ENCODE peak calls at places on chromosomes 3 and 15, in nine cellular contexts. One of them, this sample, is unnamed.

GRCh38 chr15:31327674-31328424 is 1.2 kb downstream of the KLF13 start:
- DNase-seq in Kasumi-1: peak
- DNase-seq in germinal center: peak
- DNase-seq in OCI-LY7: peak
- DNase-seq in astrocyte of the spinal cord: peak
- DNase-seq in fibroblast of lung: peak
- DNase-seq in GM03348: peak
- DNase-seq in fibroblast of gingiva: peak
- DNase-seq in GM04504: no peak
- DNase-seq in this sample: peak

GRCh38 chr3:55069950-55070349 is 142.1 kb upstream of the LRTM1 start:
- DNase-seq in Kasumi-1: no peak
- DNase-seq in germinal center: no peak
- DNase-seq in OCI-LY7: no peak
- DNase-seq in astrocyte of the spinal cord: no peak
- DNase-seq in fibroblast of lung: no peak
- DNase-seq in GM03348: no peak
- DNase-seq in fibroblast of gingiva: no peak
- DNase-seq in GM04504: no peak
- DNase-seq in this sample: no peak

GRCh38 chr3:30600572-30600971 is 5.8 kb upstream of the TGFBR2 start:
- DNase-seq in Kasumi-1: no peak
- DNase-seq in germinal center: no peak
- DNase-seq in OCI-LY7: no peak
- DNase-seq in astrocyte of the spinal cord: no peak
- DNase-seq in fibroblast of lung: no peak
- DNase-seq in GM03348: no peak
- DNase-seq in fibroblast of gingiva: no peak
- DNase-seq in GM04504: no peak
- DNase-seq in this sample: no peak

GRCh38 chr15:77577350-77577749 is 55.4 kb downstream of the LINGO1 start:
- DNase-seq in Kasumi-1: no peak
- DNase-seq in germinal center: no peak
- DNase-seq in OCI-LY7: no peak
- DNase-seq in astrocyte of the spinal cord: no peak
- DNase-seq in fibroblast of lung: no peak
- DNase-seq in GM03348: no peak
- DNase-seq in fibroblast of gingiva: no peak
- DNase-seq in GM04504: no peak
- DNase-seq in this sample: no peak

GRCh38 chr3:29186131-29186599 is 94.7 kb upstream of the RBMS3 start:
- DNase-seq in Kasumi-1: peak
- DNase-seq in germinal center: no peak
- DNase-seq in OCI-LY7: no peak
- DNase-seq in astrocyte of the spinal cord: peak
- DNase-seq in fibroblast of lung: peak
- DNase-seq in GM03348: peak
- DNase-seq in fibroblast of gingiva: peak
- DNase-seq in GM04504: peak
- DNase-seq in this sample: no peak

GRCh38 chr3:171255236-171255806 is 204.9 kb downstream of the TNIK start:
- DNase-seq in Kasumi-1: no peak
- DNase-seq in germinal center: no peak
- DNase-seq in OCI-LY7: peak
- DNase-seq in astrocyte of the spinal cord: no peak
- DNase-seq in fibroblast of lung: no peak
- DNase-seq in GM03348: no peak
- DNase-seq in fibroblast of gingiva: no peak
- DNase-seq in GM04504: no peak
- DNase-seq in this sample: no peak

GRCh38 chr15:40369971-40370370 is 12.0 kb downstream of the DISP2 start:
- DNase-seq in Kasumi-1: no peak
- DNase-seq in germinal center: no peak
- DNase-seq in OCI-LY7: no peak
- DNase-seq in astrocyte of the spinal cord: no peak
- DNase-seq in fibroblast of lung: no peak
- DNase-seq in GM03348: no peak
- DNase-seq in fibroblast of gingiva: no peak
- DNase-seq in GM04504: no peak
- DNase-seq in this sample: no peak

GRCh38 chr3:150610785-150611184 is 7.7 kb downstream of the SELENOT start:
- DNase-seq in Kasumi-1: no peak
- DNase-seq in germinal center: no peak
- DNase-seq in OCI-LY7: no peak
- DNase-seq in astrocyte of the spinal cord: no peak
- DNase-seq in fibroblast of lung: peak
- DNase-seq in GM03348: no peak
- DNase-seq in fibroblast of gingiva: peak
- DNase-seq in GM04504: no peak
- DNase-seq in this sample: no peak

GRCh38 chr15:101675015-101675414 is 22.8 kb upstream of the TM2D3 start:
- DNase-seq in Kasumi-1: no peak
- DNase-seq in germinal center: no peak
- DNase-seq in OCI-LY7: no peak
- DNase-seq in astrocyte of the spinal cord: peak
- DNase-seq in fibroblast of lung: peak
- DNase-seq in GM03348: peak
- DNase-seq in fibroblast of gingiva: peak
- DNase-seq in GM04504: peak
- DNase-seq in this sample: no peak

GRCh38 chr3:124261301-124261700 is 269.4 kb upstream of the ROPN1 start:
- DNase-seq in Kasumi-1: no peak
- DNase-seq in germinal center: no peak
- DNase-seq in OCI-LY7: no peak
- DNase-seq in astrocyte of the spinal cord: peak
- DNase-seq in fibroblast of lung: peak
- DNase-seq in GM03348: no peak
- DNase-seq in fibroblast of gingiva: no peak
- DNase-seq in GM04504: no peak
- DNase-seq in this sample: no peak

GRCh38 chr3:127107491-127108375 is 85.2 kb upstream of the PRR23E start:
- DNase-seq in Kasumi-1: no peak
- DNase-seq in germinal center: no peak
- DNase-seq in OCI-LY7: no peak
- DNase-seq in astrocyte of the spinal cord: no peak
- DNase-seq in fibroblast of lung: no peak
- DNase-seq in GM03348: no peak
- DNase-seq in fibroblast of gingiva: no peak
- DNase-seq in GM04504: no peak
- DNase-seq in this sample: no peak

GRCh38 chr3:129485681-129486056 is 42.8 kb upstream of the RHO start:
- DNase-seq in Kasumi-1: no peak
- DNase-seq in germinal center: no peak
- DNase-seq in OCI-LY7: no peak
- DNase-seq in astrocyte of the spinal cord: peak
- DNase-seq in fibroblast of lung: peak
- DNase-seq in GM03348: peak
- DNase-seq in fibroblast of gingiva: peak
- DNase-seq in GM04504: peak
- DNase-seq in this sample: no peak

GRCh38 chr3:127734754-127735473 is 62.2 kb downstream of the ABTB1 start:
- DNase-seq in Kasumi-1: peak
- DNase-seq in germinal center: no peak
- DNase-seq in OCI-LY7: peak
- DNase-seq in astrocyte of the spinal cord: peak
- DNase-seq in fibroblast of lung: peak
- DNase-seq in GM03348: peak
- DNase-seq in fibroblast of gingiva: peak
- DNase-seq in GM04504: peak
- DNase-seq in this sample: no peak

GRCh38 chr3:194148383-194148782 is 12.4 kb downstream of the HES1 start:
- DNase-seq in Kasumi-1: no peak
- DNase-seq in germinal center: no peak
- DNase-seq in OCI-LY7: no peak
- DNase-seq in astrocyte of the spinal cord: peak
- DNase-seq in fibroblast of lung: no peak
- DNase-seq in GM03348: no peak
- DNase-seq in fibroblast of gingiva: no peak
- DNase-seq in GM04504: no peak
- DNase-seq in this sample: no peak

GRCh38 chr3:152382312-152383135 is 113.8 kb downstream of the MBNL1 start:
- DNase-seq in Kasumi-1: no peak
- DNase-seq in germinal center: no peak
- DNase-seq in OCI-LY7: no peak
- DNase-seq in astrocyte of the spinal cord: no peak
- DNase-seq in fibroblast of lung: no peak
- DNase-seq in GM03348: no peak
- DNase-seq in fibroblast of gingiva: no peak
- DNase-seq in GM04504: no peak
- DNase-seq in this sample: no peak

GRCh38 chr15:27324871-27325270 is 353.9 kb downstream of the GABRG3 start:
- DNase-seq in Kasumi-1: no peak
- DNase-seq in germinal center: no peak
- DNase-seq in OCI-LY7: no peak
- DNase-seq in astrocyte of the spinal cord: no peak
- DNase-seq in fibroblast of lung: no peak
- DNase-seq in GM03348: no peak
- DNase-seq in fibroblast of gingiva: no peak
- DNase-seq in GM04504: no peak
- DNase-seq in this sample: no peak

GRCh38 chr3:142888484-142889262 is at the start of gene PCOLCE2:
- DNase-seq in Kasumi-1: no peak
- DNase-seq in germinal center: peak
- DNase-seq in OCI-LY7: no peak
- DNase-seq in astrocyte of the spinal cord: peak
- DNase-seq in fibroblast of lung: no peak
- DNase-seq in GM03348: peak
- DNase-seq in fibroblast of gingiva: no peak
- DNase-seq in GM04504: no peak
- DNase-seq in this sample: peak

GRCh38 chr3:42865256-42865655 is 10.4 kb downstream of the CYP8B1 start:
- DNase-seq in Kasumi-1: no peak
- DNase-seq in germinal center: no peak
- DNase-seq in OCI-LY7: no peak
- DNase-seq in astrocyte of the spinal cord: no peak
- DNase-seq in fibroblast of lung: no peak
- DNase-seq in GM03348: no peak
- DNase-seq in fibroblast of gingiva: no peak
- DNase-seq in GM04504: no peak
- DNase-seq in this sample: no peak

GRCh38 chr15:36818260-36818659 is 238.8 kb downstream of the CDIN1 start:
- DNase-seq in Kasumi-1: no peak
- DNase-seq in germinal center: no peak
- DNase-seq in OCI-LY7: no peak
- DNase-seq in astrocyte of the spinal cord: no peak
- DNase-seq in fibroblast of lung: no peak
- DNase-seq in GM03348: no peak
- DNase-seq in fibroblast of gingiva: no peak
- DNase-seq in GM04504: no peak
- DNase-seq in this sample: no peak

GRCh38 chr15:67327312-67327711 is 72.7 kb downstream of the IQCH start:
- DNase-seq in Kasumi-1: no peak
- DNase-seq in germinal center: no peak
- DNase-seq in OCI-LY7: no peak
- DNase-seq in astrocyte of the spinal cord: no peak
- DNase-seq in fibroblast of lung: no peak
- DNase-seq in GM03348: no peak
- DNase-seq in fibroblast of gingiva: no peak
- DNase-seq in GM04504: no peak
- DNase-seq in this sample: no peak

GRCh38 chr3:47108546-47108945 is 55.4 kb downstream of the SETD2 start:
- DNase-seq in Kasumi-1: no peak
- DNase-seq in germinal center: no peak
- DNase-seq in OCI-LY7: no peak
- DNase-seq in astrocyte of the spinal cord: no peak
- DNase-seq in fibroblast of lung: no peak
- DNase-seq in GM03348: peak
- DNase-seq in fibroblast of gingiva: no peak
- DNase-seq in GM04504: no peak
- DNase-seq in this sample: no peak

GRCh38 chr15:89806565-89807550 is 7.8 kb downstream of the ANPEP start:
- DNase-seq in Kasumi-1: no peak
- DNase-seq in germinal center: no peak
- DNase-seq in OCI-LY7: no peak
- DNase-seq in astrocyte of the spinal cord: no peak
- DNase-seq in fibroblast of lung: no peak
- DNase-seq in GM03348: no peak
- DNase-seq in fibroblast of gingiva: no peak
- DNase-seq in GM04504: no peak
- DNase-seq in this sample: no peak

GRCh38 chr3:65146149-65146548 is 458.3 kb upstream of the ADAMTS9 start:
- DNase-seq in Kasumi-1: no peak
- DNase-seq in germinal center: no peak
- DNase-seq in OCI-LY7: no peak
- DNase-seq in astrocyte of the spinal cord: peak
- DNase-seq in fibroblast of lung: peak
- DNase-seq in GM03348: no peak
- DNase-seq in fibroblast of gingiva: no peak
- DNase-seq in GM04504: no peak
- DNase-seq in this sample: no peak

GRCh38 chr15:71559098-71559497 is 251.3 kb upstream of the NR2E3 start:
- DNase-seq in Kasumi-1: no peak
- DNase-seq in germinal center: no peak
- DNase-seq in OCI-LY7: no peak
- DNase-seq in astrocyte of the spinal cord: peak
- DNase-seq in fibroblast of lung: peak
- DNase-seq in GM03348: peak
- DNase-seq in fibroblast of gingiva: peak
- DNase-seq in GM04504: peak
- DNase-seq in this sample: no peak

GRCh38 chr3:141108002-141108401 is 56.9 kb downstream of the SPSB4 start:
- DNase-seq in Kasumi-1: no peak
- DNase-seq in germinal center: no peak
- DNase-seq in OCI-LY7: no peak
- DNase-seq in astrocyte of the spinal cord: no peak
- DNase-seq in fibroblast of lung: no peak
- DNase-seq in GM03348: no peak
- DNase-seq in fibroblast of gingiva: no peak
- DNase-seq in GM04504: no peak
- DNase-seq in this sample: no peak

GRCh38 chr3:7854721-7855120 is 646.9 kb upstream of the LMCD1 start:
- DNase-seq in Kasumi-1: no peak
- DNase-seq in germinal center: no peak
- DNase-seq in OCI-LY7: no peak
- DNase-seq in astrocyte of the spinal cord: no peak
- DNase-seq in fibroblast of lung: no peak
- DNase-seq in GM03348: no peak
- DNase-seq in fibroblast of gingiva: no peak
- DNase-seq in GM04504: no peak
- DNase-seq in this sample: no peak

This sample was measured in activated T-cell treated with anti-CD3 and anti-CD28 coated beads, Interleukin-2, amount 50 U/mL, for 48 hours.